ENCODE peak calls at places on chromosomes 5 and 9, in five cellular contexts. One of them, this sample, is unnamed. For H3K27me3, the result is how much of the 10 kb centered on the place peaks cover.

GRCh38 chr5:175392236-175392635 is 51.7 kb downstream of the DRD1 start:
- DNase-seq in adrenal gland: no peak
- DNase-seq in heart left ventricle: no peak
- DNase-seq in brain microvascular endothelial cell: no peak
- DNase-seq in body of pancreas: no peak
- DNase-seq in this sample: no peak

GRCh38 chr5:89313804-89314588 is 431.0 kb upstream of the MEF2C start:
- DNase-seq in adrenal gland: no peak
- DNase-seq in heart left ventricle: no peak
- DNase-seq in brain microvascular endothelial cell: peak
- DNase-seq in body of pancreas: no peak
- DNase-seq in this sample: no peak

GRCh38 chr5:81134066-81134465 is 99.1 kb upstream of the CKMT2 start:
- DNase-seq in adrenal gland: no peak
- DNase-seq in heart left ventricle: no peak
- DNase-seq in brain microvascular endothelial cell: no peak
- DNase-seq in body of pancreas: no peak
- DNase-seq in this sample: no peak

GRCh38 chr5:371811-372555 is 50.5 kb downstream of the AHRR start:
- DNase-seq in adrenal gland: no peak
- DNase-seq in heart left ventricle: no peak
- DNase-seq in brain microvascular endothelial cell: no peak
- DNase-seq in body of pancreas: peak
- DNase-seq in this sample: no peak

GRCh38 chr9:121820286-121821005 is 169.0 kb downstream of the DAB2IP start:
- DNase-seq in adrenal gland: no peak
- DNase-seq in heart left ventricle: no peak
- DNase-seq in brain microvascular endothelial cell: no peak
- DNase-seq in body of pancreas: no peak
- DNase-seq in this sample: no peak

GRCh38 chr5:5979362-5979760 is 399.0 kb downstream of the MED10 start:
- DNase-seq in adrenal gland: no peak
- DNase-seq in heart left ventricle: no peak
- DNase-seq in brain microvascular endothelial cell: no peak
- DNase-seq in body of pancreas: peak
- DNase-seq in this sample: no peak

GRCh38 chr9:27791311-27791710 is 218.0 kb upstream of the C9orf72 start:
- DNase-seq in adrenal gland: no peak
- DNase-seq in heart left ventricle: no peak
- DNase-seq in brain microvascular endothelial cell: peak
- DNase-seq in body of pancreas: no peak
- DNase-seq in this sample: peak

GRCh38 chr9:37947987-37948386 is 44.1 kb upstream of the SLC25A51 start:
- DNase-seq in adrenal gland: no peak
- DNase-seq in heart left ventricle: no peak
- DNase-seq in brain microvascular endothelial cell: no peak
- DNase-seq in body of pancreas: no peak
- DNase-seq in this sample: no peak

GRCh38 chr9:21789541-21790037 is 12.8 kb upstream of the MTAP start:
- DNase-seq in adrenal gland: peak
- DNase-seq in heart left ventricle: peak
- DNase-seq in brain microvascular endothelial cell: peak
- DNase-seq in body of pancreas: peak
- DNase-seq in this sample: peak

GRCh38 chr9:21796768-21797167 is 5.7 kb upstream of the MTAP start:
- DNase-seq in adrenal gland: no peak
- DNase-seq in heart left ventricle: no peak
- DNase-seq in brain microvascular endothelial cell: no peak
- DNase-seq in body of pancreas: no peak
- DNase-seq in this sample: no peak

GRCh38 chr9:21800931-21801682 is 1.3 kb upstream of the MTAP start:
- DNase-seq in adrenal gland: no peak
- DNase-seq in heart left ventricle: no peak
- DNase-seq in brain microvascular endothelial cell: no peak
- DNase-seq in body of pancreas: no peak
- DNase-seq in this sample: no peak

GRCh38 chr9:21795483-21795882 is 7.0 kb upstream of the MTAP start:
- DNase-seq in adrenal gland: no peak
- DNase-seq in heart left ventricle: no peak
- DNase-seq in brain microvascular endothelial cell: no peak
- DNase-seq in body of pancreas: no peak
- DNase-seq in this sample: no peak
- H3K27me3 ChIP-seq in adrenal gland: under half
- H3K27me3 ChIP-seq in heart left ventricle: under half
- H3K27me3 ChIP-seq in brain microvascular endothelial cell: under half
- H3K27me3 ChIP-seq in body of pancreas: under half
- H3K27me3 ChIP-seq in this sample: under half

GRCh38 chr9:21996858-21997257 is 2.3 kb downstream of the CDKN2B-AS1 start:
- DNase-seq in adrenal gland: no peak
- DNase-seq in heart left ventricle: no peak
- DNase-seq in brain microvascular endothelial cell: no peak
- DNase-seq in body of pancreas: no peak
- DNase-seq in this sample: no peak

GRCh38 chr9:21996438-21996837 is 1.8 kb downstream of the CDKN2B-AS1 start:
- DNase-seq in adrenal gland: no peak
- DNase-seq in heart left ventricle: no peak
- DNase-seq in brain microvascular endothelial cell: no peak
- DNase-seq in body of pancreas: no peak
- DNase-seq in this sample: no peak

GRCh38 chr9:21998026-21998425 is 3.4 kb downstream of the CDKN2B-AS1 start:
- DNase-seq in adrenal gland: no peak
- DNase-seq in heart left ventricle: no peak
- DNase-seq in brain microvascular endothelial cell: no peak
- DNase-seq in body of pancreas: no peak
- DNase-seq in this sample: no peak

GRCh38 chr9:21995652-21996275 is 1.2 kb downstream of the CDKN2B-AS1 start:
- DNase-seq in adrenal gland: peak
- DNase-seq in heart left ventricle: peak
- DNase-seq in brain microvascular endothelial cell: no peak
- DNase-seq in body of pancreas: peak
- DNase-seq in this sample: peak

DNA sequence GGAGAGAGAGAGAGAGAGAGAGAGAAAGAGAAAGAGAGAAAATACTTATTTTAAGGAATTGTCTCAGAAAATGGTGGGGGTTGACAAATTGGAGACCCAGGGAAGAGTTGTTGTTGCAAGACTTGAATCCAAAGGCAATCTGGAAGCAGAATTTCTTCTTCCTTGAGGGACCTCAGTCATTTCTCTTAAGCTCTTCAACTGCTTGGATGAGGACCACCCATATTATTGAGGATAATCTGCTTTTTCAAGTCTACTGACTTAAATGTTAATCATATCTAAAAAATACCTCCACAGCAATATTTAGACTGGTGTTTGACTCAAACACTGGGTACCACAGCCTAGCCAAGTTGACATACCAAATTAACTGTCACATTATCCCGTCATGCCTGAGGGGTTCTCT is 2.9 kb downstream of the CDKN2B-AS1 start:
- DNase-seq in adrenal gland: no peak
- DNase-seq in heart left ventricle: no peak
- DNase-seq in brain microvascular endothelial cell: no peak
- DNase-seq in body of pancreas: no peak
- DNase-seq in this sample: no peak
- H3K4me3 ChIP-seq in adrenal gland: no peak
- H3K4me3 ChIP-seq in heart left ventricle: no peak
- H3K4me3 ChIP-seq in brain microvascular endothelial cell: no peak
- H3K4me3 ChIP-seq in body of pancreas: no peak
- H3K4me3 ChIP-seq in this sample: no peak

DNA sequence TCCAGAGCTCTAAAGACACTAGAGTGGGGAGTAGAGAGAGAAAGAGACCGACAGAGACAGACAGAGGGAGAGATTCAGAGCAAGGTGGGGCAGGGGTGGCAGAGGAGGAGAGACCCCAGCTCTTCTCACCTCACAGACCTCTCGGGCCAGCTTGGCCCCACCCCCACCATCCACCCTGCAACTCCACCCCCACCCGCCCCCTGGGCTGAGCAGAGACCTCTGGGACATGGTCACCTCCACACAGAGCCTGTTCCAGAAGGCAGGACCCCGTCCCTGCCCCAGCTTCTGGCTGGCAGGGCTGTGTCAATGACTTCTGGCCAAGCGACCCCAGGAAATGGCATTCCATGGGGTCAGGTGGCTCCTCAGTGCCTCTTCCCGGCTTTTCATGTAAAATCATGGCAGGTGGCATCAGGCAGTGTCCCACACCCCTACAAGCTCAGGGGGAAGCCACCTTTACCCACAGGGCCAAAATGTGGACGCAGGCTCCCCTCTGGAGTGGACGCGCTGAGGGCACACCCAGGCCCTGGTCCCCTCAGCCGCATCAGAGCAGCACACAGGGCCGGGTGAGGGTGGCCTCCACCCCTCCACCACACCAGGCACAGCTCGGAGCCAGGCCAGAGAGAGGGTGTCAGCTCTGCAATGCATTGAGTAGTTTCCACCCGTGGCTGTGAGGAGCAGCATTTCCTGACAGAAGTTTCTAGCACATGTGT is 131.2 kb upstream of the LPCAT1 start:
- DNase-seq in adrenal gland: no peak
- DNase-seq in heart left ventricle: no peak
- DNase-seq in brain microvascular endothelial cell: no peak
- DNase-seq in body of pancreas: no peak
- DNase-seq in this sample: no peak
- H3K27me3 ChIP-seq in adrenal gland: under half
- H3K27me3 ChIP-seq in heart left ventricle: under half
- H3K27me3 ChIP-seq in brain microvascular endothelial cell: under half
- H3K27me3 ChIP-seq in body of pancreas: under half
- H3K27me3 ChIP-seq in this sample: under half

GRCh38 chr5:94707359-94707758 is 88.9 kb downstream of the SLF1 start:
- DNase-seq in adrenal gland: no peak
- DNase-seq in heart left ventricle: no peak
- DNase-seq in brain microvascular endothelial cell: no peak
- DNase-seq in body of pancreas: peak
- DNase-seq in this sample: no peak
- H3K4me3 ChIP-seq in adrenal gland: no peak
- H3K4me3 ChIP-seq in heart left ventricle: no peak
- H3K4me3 ChIP-seq in brain microvascular endothelial cell: no peak
- H3K4me3 ChIP-seq in body of pancreas: no peak
- H3K4me3 ChIP-seq in this sample: no peak

DNA sequence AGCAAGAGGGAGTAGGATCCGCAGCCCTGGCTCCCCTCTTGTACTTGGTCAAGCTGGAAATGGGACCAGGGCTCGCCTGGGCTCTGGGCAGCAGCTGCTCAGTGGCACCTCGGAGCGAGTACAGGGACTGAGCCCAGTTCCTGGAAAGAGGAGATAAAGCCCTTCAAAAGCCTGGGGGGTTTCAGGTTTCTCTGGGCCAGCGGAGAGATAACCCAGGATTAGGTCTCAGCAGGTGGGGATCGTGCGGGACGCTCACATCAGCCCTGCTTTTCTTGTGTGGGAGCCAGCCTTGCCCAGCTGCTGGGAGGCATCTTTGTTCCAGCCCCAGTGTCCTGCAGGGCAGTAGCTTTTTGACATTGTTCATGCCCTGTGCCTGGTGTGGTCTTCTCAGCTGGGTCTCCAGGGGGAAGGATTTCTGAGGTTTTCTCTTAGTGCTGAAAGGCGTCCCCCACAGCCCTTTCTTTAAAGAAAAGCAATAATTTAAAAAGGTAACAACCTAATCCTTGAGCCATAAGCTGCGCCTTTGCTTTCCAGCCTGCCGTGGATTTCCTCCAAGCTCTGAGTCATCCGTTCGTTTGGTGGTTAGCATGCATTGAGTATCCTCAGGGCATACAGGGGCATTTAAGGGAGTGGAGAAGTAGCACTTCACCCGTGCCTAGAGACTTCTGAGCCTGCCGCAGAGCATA is 657 bp upstream of the TNC start:
- DNase-seq in adrenal gland: peak
- DNase-seq in heart left ventricle: peak
- DNase-seq in brain microvascular endothelial cell: peak
- DNase-seq in body of pancreas: peak
- DNase-seq in this sample: peak
- H3K27me3 ChIP-seq in adrenal gland: under half
- H3K27me3 ChIP-seq in heart left ventricle: under half
- H3K27me3 ChIP-seq in brain microvascular endothelial cell: under half
- H3K27me3 ChIP-seq in body of pancreas: under half
- H3K27me3 ChIP-seq in this sample: under half

DNA sequence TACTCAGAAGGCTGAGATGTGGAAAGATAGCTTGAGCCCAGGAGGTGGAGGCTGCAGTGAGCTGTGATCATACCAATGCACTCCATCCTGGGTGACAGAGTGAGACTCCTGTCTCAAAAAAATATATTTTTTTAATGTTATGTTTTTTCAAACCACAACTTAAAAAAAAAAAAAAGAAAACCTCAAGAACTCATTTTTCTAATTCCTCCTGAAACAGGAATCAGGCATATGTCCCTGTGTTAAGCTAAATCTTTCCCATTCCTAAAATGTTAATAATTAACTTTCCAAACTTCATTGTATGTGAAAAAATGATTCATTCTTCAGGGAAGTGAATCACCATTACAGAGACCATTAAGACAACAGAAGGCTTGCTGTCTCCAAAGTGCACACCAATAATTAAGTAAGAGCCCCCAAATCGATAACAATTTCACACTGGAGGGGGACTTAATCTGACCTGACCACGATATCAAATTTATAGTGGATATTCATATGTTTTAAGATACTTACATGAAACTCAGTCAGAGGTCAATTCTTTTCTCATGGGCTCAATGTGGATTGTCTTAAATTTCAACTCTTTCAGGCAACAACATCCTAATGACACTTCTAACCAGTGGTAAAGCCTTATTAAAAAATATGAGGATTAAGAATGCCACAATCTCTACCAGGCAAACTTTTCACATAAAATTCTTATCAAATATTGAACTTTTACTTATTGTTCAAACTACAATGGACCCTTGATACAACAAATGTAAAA is 5.2 kb downstream of the CEMIP2 start:
- DNase-seq in adrenal gland: no peak
- DNase-seq in heart left ventricle: no peak
- DNase-seq in brain microvascular endothelial cell: peak
- DNase-seq in body of pancreas: no peak
- DNase-seq in this sample: no peak
- H3K4me3 ChIP-seq in adrenal gland: no peak
- H3K4me3 ChIP-seq in heart left ventricle: no peak
- H3K4me3 ChIP-seq in brain microvascular endothelial cell: no peak
- H3K4me3 ChIP-seq in body of pancreas: no peak
- H3K4me3 ChIP-seq in this sample: no peak

GRCh38 chr9:102975246-102975645 is 19.9 kb upstream of the CYLC2 start:
- DNase-seq in adrenal gland: no peak
- DNase-seq in heart left ventricle: no peak
- DNase-seq in brain microvascular endothelial cell: no peak
- DNase-seq in body of pancreas: no peak
- DNase-seq in this sample: no peak
- H3K27me3 ChIP-seq in adrenal gland: under half
- H3K27me3 ChIP-seq in heart left ventricle: under half
- H3K27me3 ChIP-seq in brain microvascular endothelial cell: under half
- H3K27me3 ChIP-seq in body of pancreas: under half
- H3K27me3 ChIP-seq in this sample: under half

GRCh38 chr9:136201609-136202448 is 3.1 kb downstream of the LHX3 start:
- DNase-seq in adrenal gland: no peak
- DNase-seq in heart left ventricle: no peak
- DNase-seq in brain microvascular endothelial cell: no peak
- DNase-seq in body of pancreas: no peak
- DNase-seq in this sample: no peak

GRCh38 chr9:136204086-136204805 is 682 bp downstream of the LHX3 start:
- DNase-seq in adrenal gland: no peak
- DNase-seq in heart left ventricle: no peak
- DNase-seq in brain microvascular endothelial cell: no peak
- DNase-seq in body of pancreas: no peak
- DNase-seq in this sample: no peak

GRCh38 chr9:136202449-136203405 is 2.2 kb downstream of the LHX3 start:
- DNase-seq in adrenal gland: no peak
- DNase-seq in heart left ventricle: no peak
- DNase-seq in brain microvascular endothelial cell: no peak
- DNase-seq in body of pancreas: no peak
- DNase-seq in this sample: peak

GRCh38 chr9:136204838-136205706 is at the start of gene LHX3:
- DNase-seq in adrenal gland: peak
- DNase-seq in heart left ventricle: no peak
- DNase-seq in brain microvascular endothelial cell: no peak
- DNase-seq in body of pancreas: no peak
- DNase-seq in this sample: peak

GRCh38 chr9:136203406-136204085 is 1.4 kb downstream of the LHX3 start:
- DNase-seq in adrenal gland: no peak
- DNase-seq in heart left ventricle: no peak
- DNase-seq in brain microvascular endothelial cell: no peak
- DNase-seq in body of pancreas: no peak
- DNase-seq in this sample: peak
- H3K4me3 ChIP-seq in adrenal gland: no peak
- H3K4me3 ChIP-seq in heart left ventricle: no peak
- H3K4me3 ChIP-seq in brain microvascular endothelial cell: no peak
- H3K4me3 ChIP-seq in body of pancreas: no peak
- H3K4me3 ChIP-seq in this sample: peak